ENCODE peak calls at places on chromosomes 2 and 18, in eight cellular contexts. B is GM23248; Z is CD8-positive, alpha-beta memory T cell; P is lower lobe of right lung; K is prostate gland; W is fibroblast of lung; E is mesendoderm; D is upper lobe of right lung. V is an unnamed sample. For H3K4me1, the result is how much of the 10 kb centered on the place peaks cover.

GRCh38 chr2:10773841-10774341 is 38.7 kb downstream of the PDIA6 start:
- DNase-seq in D (no peak), E (peak), B (no peak), P (no peak), K (peak), Z (no peak), W (no peak), V (no peak)

GRCh38 chr2:20868377-20868776 is 45.5 kb upstream of the LDAH start:
- DNase-seq in W (no peak), P (no peak), Z (peak), E (no peak), B (no peak), D (no peak), K (no peak), V (no peak)

GRCh38 chr18:12751891-12752290 is 49.0 kb downstream of the PSMG2 start:
- DNase-seq in Z (no peak), K (no peak), W (no peak), B (no peak), E (no peak), D (no peak), P (no peak), V (no peak)

GRCh38 chr18:24293254-24293653 is 104.4 kb downstream of the OSBPL1A start:
- DNase-seq in K (no peak), P (no peak), B (no peak), Z (no peak), W (no peak), D (no peak), E (peak), V (no peak)

GRCh38 chr18:44911773-44912172 is 231.1 kb downstream of the SETBP1 start:
- DNase-seq in P (no peak), Z (no peak), D (no peak), K (no peak), B (no peak), W (no peak), E (no peak), V (no peak)

GRCh38 chr2:219010162-219010756 is 17.0 kb upstream of the CRYBA2 start:
- DNase-seq in Z (no peak), D (no peak), W (no peak), E (peak), K (no peak), B (no peak), P (no peak), V (no peak)

GRCh38 chr2:179751184-179751809 is 110.1 kb downstream of the ZNF385B start:
- DNase-seq in P (no peak), W (peak), D (no peak), Z (no peak), K (no peak), E (peak), B (peak), V (no peak)

GRCh38 chr2:44551001-44551400 is 189.3 kb downstream of the CAMKMT start:
- DNase-seq in E (no peak), W (no peak), K (no peak), Z (no peak), P (no peak), D (no peak), B (no peak), V (no peak)

GRCh38 chr18:36780748-36781147 is 48.1 kb downstream of the TPGS2 start:
- DNase-seq in E (no peak), D (no peak), K (no peak), Z (no peak), W (peak), B (no peak), P (no peak), V (no peak)

GRCh38 chr2:119377973-119378305 is 11.2 kb downstream of the DBI start:
- DNase-seq in D (no peak), B (no peak), W (no peak), Z (no peak), P (no peak), K (no peak), E (no peak), V (no peak)

GRCh38 chr2:105052773-105053172 is 14.9 kb downstream of the MRPS9 start:
- DNase-seq in D (no peak), B (no peak), K (no peak), W (no peak), E (no peak), P (no peak), Z (no peak), V (peak)

GRCh38 chr2:14909795-14910194 is 277.3 kb downstream of the LRATD1 start:
- DNase-seq in W (no peak), B (no peak), P (no peak), D (no peak), K (no peak), Z (no peak), E (no peak), V (no peak)
- H3K4me3 ChIP-seq in W (no peak), B (no peak), P (no peak), D (no peak), K (no peak), Z (no peak), E (no peak), V (no peak)

GRCh38 chr18:9925795-9926194 is 12.0 kb downstream of the VAPA start:
- DNase-seq in B (no peak), E (no peak), W (no peak), K (no peak), D (no peak), Z (no peak), P (no peak), V (no peak)

GRCh38 chr18:9925369-9925768 is 11.6 kb downstream of the VAPA start:
- DNase-seq in D (no peak), B (peak), Z (no peak), W (peak), E (no peak), P (no peak), K (no peak), V (no peak)

GRCh38 chr18:9926977-9927376 is 13.2 kb downstream of the VAPA start:
- DNase-seq in E (no peak), B (no peak), W (no peak), P (no peak), D (no peak), K (no peak), Z (no peak), V (no peak)

GRCh38 chr18:9927392-9928063 is 13.7 kb downstream of the VAPA start:
- DNase-seq in D (no peak), E (no peak), Z (no peak), B (no peak), K (no peak), P (no peak), W (no peak), V (no peak)

DNA sequence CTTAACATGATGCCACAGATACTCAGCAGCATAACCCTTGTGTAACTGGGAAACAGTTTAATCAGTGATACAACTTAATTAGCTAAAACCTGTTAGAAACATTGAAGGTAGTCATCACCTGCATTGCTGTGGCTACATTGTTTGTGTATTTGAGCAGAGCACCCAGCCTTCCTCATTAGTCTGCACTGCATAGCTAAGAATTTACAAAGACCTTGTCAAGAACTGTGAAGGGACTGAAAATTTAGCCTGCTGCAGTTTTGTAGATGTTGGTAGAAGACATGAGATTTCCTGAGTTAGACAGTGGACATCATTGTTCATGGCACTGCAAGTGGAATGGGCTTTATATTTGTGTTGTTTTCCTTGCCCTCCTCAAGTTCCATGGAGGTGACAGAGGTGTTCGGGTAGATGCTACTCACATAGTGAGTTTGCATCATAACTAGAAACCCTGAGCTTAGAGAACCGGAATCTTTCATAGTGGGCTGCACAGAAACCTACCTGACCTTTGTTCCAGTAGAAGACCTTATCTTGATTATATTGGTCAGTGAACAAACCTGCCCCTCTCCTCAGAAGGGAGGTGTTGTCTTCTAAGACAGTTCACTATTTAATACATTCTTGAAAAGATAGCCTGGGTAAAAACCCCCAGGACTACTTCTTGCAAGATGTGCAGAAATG is 12.5 kb downstream of the VAPA start:
- DNase-seq in B (no peak), Z (no peak), E (peak), W (no peak), K (no peak), D (no peak), P (no peak), V (no peak)
- H3K4me1 ChIP-seq in B (half or more), Z (half or more), E (under half), W (under half), K (under half), D (half or more), P (half or more), V (under half)

GRCh38 chr2:8535821-8536685 is 145.8 kb upstream of the ID2 start:
- DNase-seq in P (no peak), W (no peak), B (peak), K (no peak), D (peak), E (no peak), Z (no peak), V (peak)
- H3K4me3 ChIP-seq in P (no peak), W (no peak), B (no peak), K (no peak), D (no peak), E (no peak), Z (no peak), V (no peak)

DNA sequence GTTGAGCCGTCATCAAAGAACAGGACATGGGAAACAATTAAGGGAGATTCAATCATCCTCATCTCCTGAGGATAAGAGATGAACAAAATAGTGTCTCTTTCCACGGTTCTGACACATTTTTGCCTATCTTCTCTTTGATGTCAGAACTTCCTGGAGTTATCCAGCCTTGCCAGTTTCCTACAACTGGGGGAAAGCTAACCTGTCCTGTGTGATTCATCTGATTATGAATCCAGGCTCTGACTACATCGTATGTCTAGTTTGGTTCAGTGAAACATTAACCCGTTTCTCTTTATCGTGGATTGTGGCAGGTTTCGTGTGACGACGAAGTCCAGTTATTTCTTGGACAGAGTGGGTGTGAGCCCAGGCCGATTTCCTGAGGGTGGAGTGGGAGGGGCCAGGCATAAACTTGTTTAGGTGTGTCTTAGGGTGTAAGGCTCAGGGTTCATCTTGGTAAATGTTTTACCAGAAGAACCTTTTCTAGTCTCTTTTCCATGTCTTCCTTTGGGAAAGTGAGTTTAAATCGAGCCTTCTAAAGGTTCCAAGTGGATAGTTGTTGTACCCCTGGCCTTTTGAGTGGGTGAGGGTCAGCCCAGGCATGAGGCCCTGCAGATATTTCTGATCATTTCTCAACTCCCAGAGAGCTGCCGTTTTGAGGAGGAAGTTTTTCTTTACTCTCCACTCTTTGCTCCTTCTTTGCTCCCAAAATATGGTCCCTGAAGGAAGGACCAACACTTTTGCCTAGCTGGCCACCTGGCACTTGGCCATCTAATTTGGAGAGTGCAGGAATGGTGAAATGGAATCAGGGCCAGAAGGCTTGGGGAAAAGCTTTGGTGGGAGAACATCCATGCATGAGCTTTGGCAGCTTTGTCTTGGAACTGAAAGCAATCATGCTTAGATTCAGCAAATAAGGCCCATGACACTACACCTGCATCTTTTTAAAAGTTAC is 50.4 kb upstream of the FZD5 start:
- DNase-seq in Z (no peak), P (no peak), B (no peak), K (no peak), W (no peak), D (no peak), E (no peak), V (peak)
- H3K4me1 ChIP-seq in Z (under half), P (under half), B (under half), K (under half), W (under half), D (under half), E (under half), V (under half)

DNA sequence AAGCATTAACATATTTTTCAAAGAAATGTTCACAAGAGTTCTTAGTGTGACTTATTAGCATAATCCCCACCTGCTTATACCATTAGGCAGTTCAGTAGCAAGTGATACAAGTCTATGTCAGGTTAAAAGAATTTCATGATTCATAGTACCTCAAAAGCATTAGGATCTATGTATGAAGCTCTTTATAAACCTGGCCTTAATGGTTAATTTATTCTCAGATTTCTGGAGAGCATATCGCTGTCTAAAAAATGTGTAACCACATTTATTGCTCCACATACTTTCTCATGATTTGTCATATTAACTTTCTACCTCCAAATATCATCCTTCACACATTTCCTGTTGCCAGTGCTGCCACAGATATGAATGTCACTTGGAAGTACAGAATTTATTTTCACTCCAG is 332.8 kb upstream of the MAP2 start:
- DNase-seq in K (no peak), B (no peak), D (no peak), Z (no peak), E (no peak), P (no peak), W (no peak), V (no peak)
- H3K4me3 ChIP-seq in K (no peak), B (no peak), D (no peak), Z (no peak), E (no peak), P (no peak), W (no peak), V (no peak)

DNA sequence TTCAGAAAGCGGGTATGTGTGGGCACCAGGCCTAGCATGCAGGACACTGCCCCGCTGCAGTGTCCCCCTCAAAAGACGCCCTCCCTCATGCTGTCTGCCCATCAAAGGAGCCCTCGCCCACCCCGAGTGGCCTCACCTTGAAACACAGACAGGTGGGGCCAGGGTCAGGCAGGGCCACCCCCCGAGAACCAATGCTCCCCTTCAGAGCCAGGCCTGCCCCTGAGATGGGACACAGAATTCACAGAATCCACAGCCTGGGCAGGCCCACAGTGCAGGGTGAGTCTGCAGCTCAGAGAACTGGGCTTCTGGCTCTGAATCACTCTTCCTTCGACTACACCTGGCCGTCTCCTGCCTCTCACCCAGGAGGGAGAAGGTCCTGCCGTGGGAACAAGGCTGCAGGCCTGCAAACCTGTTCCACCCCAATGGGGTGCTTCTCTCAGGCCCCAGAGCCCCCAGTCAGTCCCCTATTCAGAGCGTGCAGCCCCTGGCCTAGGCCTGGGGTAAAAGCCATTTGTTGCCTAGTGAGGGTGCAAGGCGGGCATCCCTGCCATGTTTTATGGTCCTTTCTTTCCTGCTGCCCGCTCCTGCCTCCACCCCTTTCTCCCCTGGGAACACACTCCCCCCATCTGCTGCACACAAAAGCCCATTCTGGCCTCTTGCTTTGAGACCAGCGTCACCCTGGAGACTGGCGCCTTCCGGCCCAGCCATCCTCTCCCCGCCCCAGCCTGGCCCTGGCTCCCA is 11.3 kb upstream of the ARHGEF4 start:
- DNase-seq in W (no peak), E (no peak), Z (no peak), P (no peak), K (no peak), B (no peak), D (peak), V (no peak)
- H3K4me1 ChIP-seq in W (under half), E (under half), Z (under half), P (under half), K (under half), B (under half), D (under half), V (under half)

GRCh38 chr2:83079007-83079406 is 1380.1 kb downstream of the SUCLG1 start:
- DNase-seq in B (no peak), K (no peak), D (no peak), P (no peak), W (no peak), Z (no peak), E (no peak), V (no peak)

GRCh38 chr2:83085869-83086268 is 1373.2 kb downstream of the SUCLG1 start:
- DNase-seq in K (no peak), E (no peak), B (no peak), P (no peak), D (no peak), Z (no peak), W (no peak), V (no peak)

DNA sequence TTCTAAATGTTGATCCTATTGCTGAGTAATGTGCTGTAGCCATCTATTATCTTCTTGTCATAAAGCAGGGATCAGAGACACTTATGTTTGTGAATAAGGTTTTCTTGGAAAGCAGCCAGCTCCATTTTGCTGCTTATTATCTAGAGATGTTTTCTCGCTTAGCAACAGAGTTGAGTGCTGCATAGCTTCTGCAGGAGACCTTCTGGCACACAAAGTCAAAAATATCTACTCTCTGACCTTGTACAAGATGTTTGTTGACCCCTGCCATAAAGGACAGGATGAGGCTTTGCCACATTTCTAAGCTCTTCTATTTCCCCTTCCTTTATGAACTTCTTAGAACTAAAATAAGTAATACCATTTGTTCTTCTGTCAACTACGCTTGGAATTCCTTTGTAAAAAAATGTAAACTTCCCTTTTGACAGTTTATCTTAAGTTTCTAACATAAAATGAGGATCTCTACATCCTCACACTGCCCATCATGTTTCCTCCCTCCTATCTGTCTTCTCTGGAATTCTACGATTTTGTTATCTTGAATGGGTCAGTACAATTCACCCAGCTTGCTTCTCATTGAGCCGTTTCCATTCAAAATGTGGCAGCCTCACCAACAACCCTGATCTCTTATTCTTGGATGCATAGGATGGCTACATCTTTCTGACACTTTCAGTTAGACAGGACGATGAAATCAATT is 1377.1 kb downstream of the SUCLG1 start:
- DNase-seq in E (no peak), K (no peak), W (peak), Z (no peak), B (peak), D (no peak), P (no peak), V (no peak)
- H3K4me3 ChIP-seq in E (no peak), K (no peak), W (no peak), Z (no peak), B (no peak), D (no peak), P (no peak), V (no peak)

DNA sequence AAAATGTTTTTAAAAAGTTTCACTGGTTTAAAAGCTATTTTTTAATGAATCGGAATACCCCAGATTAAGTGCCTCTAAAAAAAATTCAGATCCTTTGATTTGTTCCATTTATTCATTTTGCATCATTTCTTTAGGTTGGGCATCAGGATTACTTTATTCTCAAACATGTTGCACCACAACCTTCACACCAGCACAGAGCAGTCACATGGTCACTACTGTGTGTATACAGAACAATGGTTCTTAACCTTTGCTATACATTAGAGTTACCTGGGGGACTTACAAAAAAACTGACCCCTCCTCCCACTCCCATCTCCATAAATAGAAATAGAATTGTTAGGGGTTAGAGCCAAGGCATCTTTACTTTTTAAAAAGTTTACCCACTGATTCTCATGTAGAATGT is 218.2 kb downstream of the AGPS start:
- DNase-seq in W (no peak), B (no peak), K (no peak), E (peak), D (no peak), P (no peak), Z (no peak), V (no peak)
- H3K4me1 ChIP-seq in W (under half), B (under half), K (under half), E (under half), D (under half), P (under half), Z (under half), V (under half)

V was measured in right cardiac atrium.